ENCODE peak calls at places on chromosomes 16 and 17, in six cellular contexts. V, H, Y, K, T and D are unnamed samples.
A peak's percentile ranks its signal among the peaks of the same experiment; 100 is the strongest.

GRCh38 chr16:19513377-19514053 is 8.4 kb downstream of the GDE1 start:
- DNase-seq in V (no peak), H (no peak), Y (no peak), K (no peak), T (peak; percentile 88), D (no peak)

GRCh38 chr17:75090871-75091854 is 3.4 kb downstream of the SLC16A5 start:
- DNase-seq in V (peak; percentile 35), H (no peak), Y (no peak), K (no peak), T (no peak), D (no peak)

GRCh38 chr16:69942627-69943170 is 8.4 kb upstream of the CLEC18A start:
- DNase-seq in V (no peak), H (no peak), Y (no peak), K (no peak), T (no peak), D (no peak)

GRCh38 chr16:88192601-88193000 is 190.2 kb upstream of the ZNF469 start:
- DNase-seq in V (no peak), H (no peak), Y (no peak), K (no peak), T (no peak), D (no peak)

GRCh38 chr17:21268596-21269188 is 15.5 kb upstream of the NATD1 start:
- DNase-seq in V (no peak), H (no peak), Y (no peak), K (no peak), T (no peak), D (no peak)

GRCh38 chr17:17781591-17782424 is 55.0 kb downstream of the SREBF1 start:
- DNase-seq in V (peak; percentile 34), H (no peak), Y (no peak), K (peak; percentile 52), T (no peak), D (peak; percentile 84)

GRCh38 chr17:3879591-3880417 is 13.0 kb downstream of the CAMKK1 start:
- DNase-seq in V (no peak), H (no peak), Y (no peak), K (no peak), T (no peak), D (no peak)

GRCh38 chr17:39623356-39623950 is 3.3 kb upstream of the PPP1R1B start:
- DNase-seq in V (no peak), H (peak; percentile 32), Y (no peak), K (peak; percentile 89), T (no peak), D (peak; percentile 94)

GRCh38 chr17:63995626-63996025 is 2.5 kb upstream of the PRR29 start:
- DNase-seq in V (no peak), H (no peak), Y (no peak), K (no peak), T (no peak), D (no peak)

GRCh38 chr16:2526135-2526534 is 5.1 kb downstream of the CEMP1 start:
- DNase-seq in V (no peak), H (no peak), Y (no peak), K (no peak), T (no peak), D (no peak)

GRCh38 chr17:44733753-44734152 is 25.0 kb upstream of the ADAM11 start:
- DNase-seq in V (peak; percentile 45), H (no peak), Y (no peak), K (no peak), T (no peak), D (peak; percentile 73)

GRCh38 chr17:700504-701094 is 14.0 kb downstream of the VPS53 start:
- DNase-seq in V (no peak), H (no peak), Y (no peak), K (no peak), T (no peak), D (no peak)

GRCh38 chr16:68935008-68935407 is 91.7 kb downstream of the TANGO6 start:
- DNase-seq in V (no peak), H (no peak), Y (no peak), K (no peak), T (no peak), D (no peak)

GRCh38 chr16:78444-79145 is 570 bp downstream of the MPG start:
- DNase-seq in V (no peak), H (no peak), Y (no peak), K (no peak), T (no peak), D (no peak)

GRCh38 chr16:85520853-85521736 is 92.0 kb upstream of the GSE1 start:
- DNase-seq in V (peak; percentile 95), H (no peak), Y (no peak), K (no peak), T (no peak), D (no peak)

GRCh38 chr17:78957076-78957475 is 22.6 kb downstream of the LGALS3BP start:
- DNase-seq in V (peak; percentile 42), H (no peak), Y (no peak), K (no peak), T (no peak), D (no peak)

GRCh38 chr16:9053006-9053601 is 38.3 kb upstream of the HAPSTR1 start:
- DNase-seq in V (peak; percentile 85), H (peak; percentile 77), Y (no peak), K (no peak), T (peak; percentile 32), D (peak; percentile 71)

GRCh38 chr16:3771513-3771912 is 54.2 kb upstream of the TRAP1 start:
- DNase-seq in V (no peak), H (no peak), Y (no peak), K (no peak), T (no peak), D (no peak)

GRCh38 chr17:6713130-6713917 is at the start of gene SLC13A5:
- DNase-seq in V (peak; percentile 48), H (no peak), Y (no peak), K (no peak), T (no peak), D (peak; percentile 70)

GRCh38 chr16:13429411-13429810 is 490.5 kb upstream of the ERCC4 start:
- DNase-seq in V (no peak), H (no peak), Y (no peak), K (no peak), T (no peak), D (no peak)

GRCh38 chr16:82634955-82635610 is 8.3 kb downstream of the CDH13 start:
- DNase-seq in V (no peak), H (no peak), Y (no peak), K (no peak), T (no peak), D (no peak)

GRCh38 chr16:59707441-59707840 is 973.3 kb upstream of the GOT2 start:
- DNase-seq in V (no peak), H (no peak), Y (no peak), K (no peak), T (no peak), D (no peak)

GRCh38 chr17:19812407-19812806 is 55.3 kb downstream of the ULK2 start:
- DNase-seq in V (no peak), H (no peak), Y (peak; percentile 1), K (no peak), T (no peak), D (no peak)

GRCh38 chr17:83067718-83068261 is 11.6 kb upstream of the METRNL start:
- DNase-seq in V (no peak), H (no peak), Y (no peak), K (no peak), T (no peak), D (no peak)

GRCh38 chr17:83068641-83069570 is 10.5 kb upstream of the METRNL start:
- DNase-seq in V (no peak), H (no peak), Y (no peak), K (no peak), T (no peak), D (peak; percentile 52)

GRCh38 chr17:83069931-83070374 is 9.5 kb upstream of the METRNL start:
- DNase-seq in V (no peak), H (no peak), Y (no peak), K (no peak), T (no peak), D (no peak)

GRCh38 chr17:83070800-83071341 is 8.5 kb upstream of the METRNL start:
- DNase-seq in V (no peak), H (no peak), Y (no peak), K (no peak), T (no peak), D (no peak)

GRCh38 chr17:83069571-83069906 is 9.9 kb upstream of the METRNL start:
- DNase-seq in V (no peak), H (no peak), Y (no peak), K (no peak), T (no peak), D (no peak)
- TF ChIP-seq CTCF in V (no peak), H (no peak), Y (no peak), K (no peak), T (no peak), D (no peak)

GRCh38 chr16:12025926-12026325 is 49.4 kb downstream of the SNX29 start:
- DNase-seq in V (no peak), H (no peak), Y (no peak), K (no peak), T (no peak), D (no peak)

GRCh38 chr16:12027091-12027490 is 50.6 kb downstream of the SNX29 start:
- DNase-seq in V (peak; percentile 71), H (no peak), Y (no peak), K (peak; percentile 13), T (no peak), D (no peak)

GRCh38 chr16:12027558-12027957 is 51.0 kb downstream of the SNX29 start:
- DNase-seq in V (no peak), H (no peak), Y (no peak), K (no peak), T (no peak), D (no peak)

GRCh38 chr16:12024429-12024828 is 47.9 kb downstream of the SNX29 start:
- DNase-seq in V (peak; percentile 75), H (no peak), Y (no peak), K (no peak), T (no peak), D (no peak)

GRCh38 chr16:12025472-12025871 is 48.9 kb downstream of the SNX29 start:
- DNase-seq in V (peak; percentile 28), H (no peak), Y (no peak), K (no peak), T (no peak), D (no peak)
- TF ChIP-seq CTCF in V (no peak), H (no peak), Y (no peak), K (no peak), T (no peak), D (no peak)

DNA sequence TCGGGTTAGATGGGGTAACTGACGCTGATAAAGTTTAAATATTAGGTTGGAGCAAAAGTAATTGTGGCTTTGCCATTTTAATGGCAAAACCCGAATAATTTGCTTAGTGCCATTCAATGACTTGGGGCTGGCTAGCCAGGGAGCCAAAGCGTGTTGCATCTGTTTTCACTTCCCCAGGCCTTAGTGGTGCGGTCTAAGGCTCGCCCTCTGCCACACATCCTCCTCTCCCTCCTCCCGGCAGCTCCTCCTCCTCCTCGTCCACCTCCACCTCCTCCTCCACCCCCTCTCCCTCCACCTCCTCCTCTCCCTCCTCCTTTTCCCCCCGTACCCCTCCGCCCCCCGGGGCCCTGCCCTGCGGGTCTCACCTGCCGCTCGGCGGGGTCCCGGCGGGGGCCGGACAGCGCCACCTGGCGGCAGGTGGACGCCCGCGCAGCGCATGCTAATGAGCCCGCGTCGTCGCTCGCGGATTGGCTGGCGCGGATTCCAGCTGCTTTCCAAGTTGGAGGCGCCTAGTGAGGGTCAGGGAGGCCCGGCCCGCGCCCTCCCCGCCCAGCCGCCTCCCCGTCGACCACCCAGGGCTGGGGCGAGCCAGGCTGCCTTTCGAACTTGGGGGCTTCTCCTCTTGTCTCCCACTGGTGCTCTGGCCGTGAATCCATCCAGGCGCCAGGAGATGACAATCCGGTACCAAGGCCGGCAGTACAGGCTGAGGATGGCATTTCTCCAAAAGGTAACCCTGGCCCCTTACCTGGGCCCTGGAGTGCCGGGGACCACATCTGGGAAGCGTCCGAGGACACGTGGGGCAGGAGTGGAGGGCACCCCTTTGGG is 36.6 kb upstream of the RGS9 start:
- DNase-seq in V (peak; percentile 79), H (no peak), Y (no peak), K (peak; percentile 87), T (peak; percentile 55), D (peak; percentile 84)
- TF ChIP-seq CTCF in V (peak; percentile 63), H (peak; percentile 94), Y (peak; percentile 91), K (peak; percentile 72), T (peak; percentile 69), D (peak; percentile 96)

GRCh38 chr16:74774223-74775139 is at the start of gene FA2H:
- DNase-seq in V (peak; percentile 99), H (no peak), Y (no peak), K (peak; percentile 59), T (peak; percentile 43), D (peak; percentile 87)
- TF ChIP-seq CTCF in V (peak; percentile 52), H (peak; percentile 76), Y (peak; percentile 23), K (no peak), T (no peak), D (peak; percentile 62)